ENCODE peak calls at places on chromosomes 7 and 10, in five cellular contexts. H, I, J, N and B are unnamed samples.

GRCh38 chr10:73247509-73248258 is 629 bp upstream of the DNAJC9 start:
- DNase-seq in H (no peak), I (peak; percentile 33), J (no peak), N (no peak), B (no peak)

GRCh38 chr7:76133164-76133775 is 68.4 kb upstream of the SRRM3 start:
- DNase-seq in H (no peak), I (no peak), J (no peak), N (no peak), B (no peak)

GRCh38 chr10:7272008-7272407 is 138.8 kb downstream of the SFMBT2 start:
- DNase-seq in H (no peak), I (no peak), J (no peak), N (no peak), B (no peak)

GRCh38 chr7:112238852-112239610 is 32.5 kb downstream of the ZNF277 start:
- DNase-seq in H (no peak), I (peak; percentile 41), J (no peak), N (no peak), B (no peak)

GRCh38 chr10:23994459-23995046 is 214.4 kb upstream of the KIAA1217 start:
- DNase-seq in H (no peak), I (peak; percentile 39), J (peak; percentile 82), N (no peak), B (no peak)

GRCh38 chr7:101195884-101196283 is 5.0 kb downstream of the MOGAT3 start:
- DNase-seq in H (no peak), I (no peak), J (no peak), N (no peak), B (no peak)

GRCh38 chr10:20708305-20708704 is 188.8 kb downstream of the NEBL start:
- DNase-seq in H (no peak), I (no peak), J (no peak), N (no peak), B (no peak)

GRCh38 chr7:128879939-128880746 is 17.5 kb downstream of the ATP6V1F start:
- DNase-seq in H (no peak), I (peak; percentile 58), J (no peak), N (no peak), B (no peak)

GRCh38 chr10:1049425-1049958 is 573 bp upstream of the IDI1 start:
- DNase-seq in H (no peak), I (no peak), J (no peak), N (no peak), B (no peak)

GRCh38 chr7:129958643-129959479 is 6.1 kb upstream of the UBE2H start:
- DNase-seq in H (no peak), I (peak; percentile 91), J (no peak), N (no peak), B (peak; percentile 66)

GRCh38 chr7:156232931-156233705 is 407.5 kb upstream of the RNF32 start:
- DNase-seq in H (no peak), I (no peak), J (peak; percentile 47), N (no peak), B (no peak)

GRCh38 chr10:129692695-129693094 is 225.7 kb downstream of the MGMT start:
- DNase-seq in H (no peak), I (no peak), J (no peak), N (no peak), B (no peak)

GRCh38 chr7:84161398-84161797 is 33.2 kb downstream of the SEMA3A start:
- DNase-seq in H (no peak), I (no peak), J (no peak), N (no peak), B (no peak)

GRCh38 chr7:139762886-139763285 is 14.9 kb downstream of the HIPK2 start:
- DNase-seq in H (no peak), I (peak; percentile 75), J (no peak), N (no peak), B (no peak)

GRCh38 chr7:44158060-44158872 is 17.1 kb upstream of the MYL7 start:
- DNase-seq in H (no peak), I (no peak), J (peak; percentile 53), N (peak; percentile 15), B (no peak)

GRCh38 chr7:105581066-105581811 is at the start of gene EFCAB10:
- DNase-seq in H (no peak), I (peak; percentile 38), J (no peak), N (peak; percentile 40), B (peak; percentile 57)

GRCh38 chr10:74113546-74113945 is 37.1 kb downstream of the AP3M1 start:
- DNase-seq in H (no peak), I (peak; percentile 22), J (no peak), N (no peak), B (no peak)

GRCh38 chr10:48289652-48290238 is 15.2 kb upstream of the FRMPD2 start:
- DNase-seq in H (no peak), I (peak; percentile 40), J (no peak), N (peak; percentile 51), B (no peak)

GRCh38 chr10:8026349-8027259 is 27.9 kb upstream of the GATA3 start:
- DNase-seq in H (no peak), I (no peak), J (no peak), N (no peak), B (no peak)

GRCh38 chr10:68348265-68348741 is 15.6 kb upstream of the PBLD start:
- DNase-seq in H (no peak), I (peak; percentile 65), J (no peak), N (peak; percentile 38), B (no peak)

GRCh38 chr7:34748244-34749039 is 90.4 kb downstream of the NPSR1 start:
- DNase-seq in H (peak; percentile 75), I (peak; percentile 12), J (no peak), N (no peak), B (no peak)

GRCh38 chr10:48470893-48471805 is 133.7 kb downstream of the ARHGAP22 start:
- DNase-seq in H (no peak), I (peak; percentile 68), J (peak; percentile 41), N (no peak), B (peak; percentile 21)

GRCh38 chr7:123966936-123967335 is 41.9 kb downstream of the SPAM1 start:
- DNase-seq in H (no peak), I (no peak), J (no peak), N (no peak), B (no peak)

GRCh38 chr7:255038-255435 is 34.9 kb upstream of the FOXL3 start:
- DNase-seq in H (no peak), I (no peak), J (no peak), N (no peak), B (no peak)

GRCh38 chr10:42755028-42755451 is 27.6 kb upstream of the BMS1 start:
- DNase-seq in H (no peak), I (no peak), J (no peak), N (no peak), B (no peak)

GRCh38 chr10:76411719-76412435 is 980.5 kb downstream of the LRMDA start:
- DNase-seq in H (no peak), I (no peak), J (peak; percentile 81), N (no peak), B (no peak)

GRCh38 chr7:156919132-156919713 is 26.2 kb upstream of the LMBR1 start:
- DNase-seq in H (no peak), I (no peak), J (no peak), N (no peak), B (no peak)

GRCh38 chr7:121282129-121282528 is 46.7 kb upstream of the WNT16 start:
- DNase-seq in H (no peak), I (no peak), J (no peak), N (no peak), B (no peak)

GRCh38 chr10:123139521-123140163 is 3.9 kb downstream of the HMX3 start:
- DNase-seq in H (no peak), I (peak; percentile 18), J (no peak), N (no peak), B (no peak)

GRCh38 chr10:123141791-123142700 is 5.9 kb upstream of the HMX2 start:
- DNase-seq in H (no peak), I (no peak), J (no peak), N (no peak), B (no peak)

GRCh38 chr10:123140983-123141390 is 5.2 kb downstream of the HMX3 start:
- DNase-seq in H (no peak), I (no peak), J (no peak), N (no peak), B (no peak)

GRCh38 chr10:123139165-123139520 is 3.4 kb downstream of the HMX3 start:
- DNase-seq in H (no peak), I (no peak), J (no peak), N (no peak), B (no peak)

GRCh38 chr10:123140164-123140982 is 4.6 kb downstream of the HMX3 start:
- DNase-seq in H (no peak), I (no peak), J (no peak), N (no peak), B (no peak)
- TF ChIP-seq CTCF in H (no peak), I (no peak), J (no peak), N (no peak), B (no peak)

GRCh38 chr10:97889461-97890265 is 40.0 kb downstream of the GOLGA7B start:
- DNase-seq in H (no peak), I (peak; percentile 28), J (no peak), N (no peak), B (no peak)

GRCh38 chr10:97888134-97888533 is 38.5 kb downstream of the GOLGA7B start:
- DNase-seq in H (no peak), I (no peak), J (no peak), N (no peak), B (no peak)

GRCh38 chr10:97887399-97887798 is 37.8 kb downstream of the GOLGA7B start:
- DNase-seq in H (no peak), I (no peak), J (no peak), N (no peak), B (no peak)

GRCh38 chr10:97886264-97886663 is 36.6 kb downstream of the GOLGA7B start:
- DNase-seq in H (no peak), I (no peak), J (no peak), N (no peak), B (no peak)

DNA sequence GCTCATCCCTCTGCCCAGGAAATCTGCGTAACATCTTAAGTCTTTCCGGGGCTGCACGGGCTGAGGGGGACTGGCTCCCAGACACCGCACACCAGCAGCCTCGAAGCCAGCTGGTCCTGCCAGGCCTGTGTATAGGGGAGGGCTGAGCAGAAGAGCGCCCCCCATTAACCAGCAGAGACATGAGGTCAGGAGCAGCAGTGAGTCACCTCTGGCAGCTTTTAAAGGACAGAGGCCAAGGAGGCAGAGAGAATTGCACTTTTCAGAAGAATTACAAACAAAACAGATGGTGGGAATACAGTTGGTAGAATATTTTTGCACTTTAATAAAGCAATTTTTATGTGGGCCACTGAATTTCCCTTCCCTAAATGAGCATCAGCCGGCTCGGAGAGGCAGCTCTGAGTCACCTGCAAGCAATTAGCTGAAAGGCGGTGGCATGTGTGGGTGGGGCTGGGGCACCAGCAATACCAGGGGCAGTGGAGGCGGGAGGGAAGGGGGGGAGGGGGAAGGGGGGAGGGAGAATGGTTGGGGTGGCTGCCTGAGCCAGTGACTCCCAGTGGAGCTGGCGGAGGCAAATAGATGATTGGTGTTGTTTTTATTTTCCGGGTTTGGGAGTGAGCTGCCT is 39.1 kb downstream of the GOLGA7B start:
- DNase-seq in H (no peak), I (peak; percentile 7), J (no peak), N (no peak), B (no peak)
- TF ChIP-seq CTCF in H (peak; percentile 23), I (no peak), J (no peak), N (no peak), B (no peak)

GRCh38 chr7:28984631-28985030 is 26.5 kb upstream of the TRIL start:
- DNase-seq in H (peak; percentile 74), I (peak; percentile 85), J (no peak), N (no peak), B (no peak)
- TF ChIP-seq CTCF in H (no peak), I (no peak), J (no peak), N (no peak), B (no peak)

GRCh38 chr7:149615690-149616270 is 118.2 kb upstream of the ZNF746 start:
- DNase-seq in H (no peak), I (no peak), J (no peak), N (no peak), B (no peak)
- TF ChIP-seq CTCF in H (peak; percentile 9), I (no peak), J (no peak), N (no peak), B (no peak)